ENCODE peak calls at places on chromosomes 5 and 9, in six cellular contexts. J is uterus, N is tibial nerve, U is esophagus squamous epithelium, G is body of pancreas, H is stomach. P is an unnamed sample.

GRCh38 chr9:34246453-34246852 is 67.6 kb downstream of the UBAP1 start:
- DNase-seq in J (no peak), N (no peak), U (no peak), G (no peak), H (no peak), P (no peak)

GRCh38 chr9:133060417-133060841 is 1.4 kb upstream of the CEL start:
- DNase-seq in J (no peak), N (no peak), U (no peak), G (no peak), H (no peak), P (no peak)

GRCh38 chr9:3929345-3930150 is 370.3 kb downstream of the GLIS3 start:
- DNase-seq in J (no peak), N (no peak), U (no peak), G (no peak), H (no peak), P (no peak)

GRCh38 chr9:19720374-19720773 is 68.5 kb downstream of the SLC24A2 start:
- DNase-seq in J (no peak), N (no peak), U (no peak), G (no peak), H (no peak), P (peak; percentile 14)

GRCh38 chr9:32385135-32385884 is 867 bp downstream of the ACO1 start:
- DNase-seq in J (no peak), N (no peak), U (no peak), G (no peak), H (no peak), P (no peak)

GRCh38 chr9:114400219-114400618 is 12.4 kb upstream of the AKNA start:
- DNase-seq in J (no peak), N (no peak), U (no peak), G (no peak), H (no peak), P (no peak)

GRCh38 chr9:99601506-99601905 is 220.2 kb upstream of the NR4A3 start:
- DNase-seq in J (no peak), N (no peak), U (no peak), G (peak; percentile 38), H (no peak), P (peak; percentile 41)

GRCh38 chr9:37062331-37062730 is 28.3 kb upstream of the PAX5 start:
- DNase-seq in J (no peak), N (no peak), U (no peak), G (no peak), H (no peak), P (no peak)

GRCh38 chr5:160887780-160888179 is 35.8 kb upstream of the ATP10B start:
- DNase-seq in J (no peak), N (no peak), U (no peak), G (no peak), H (peak; percentile 33), P (no peak)

GRCh38 chr5:45081082-45081481 is 272.3 kb downstream of the MRPS30 start:
- DNase-seq in J (no peak), N (no peak), U (no peak), G (no peak), H (no peak), P (no peak)

GRCh38 chr5:134252671-134253070 is 26.8 kb upstream of the PPP2CA start:
- DNase-seq in J (no peak), N (no peak), U (no peak), G (no peak), H (no peak), P (no peak)

GRCh38 chr9:101931756-101932155 is 193.3 kb upstream of the GRIN3A start:
- DNase-seq in J (no peak), N (no peak), U (no peak), G (no peak), H (no peak), P (no peak)

GRCh38 chr9:21402387-21403247 is 6.3 kb upstream of the IFNA8 start:
- DNase-seq in J (no peak), N (no peak), U (no peak), G (no peak), H (no peak), P (no peak)

GRCh38 chr5:34734321-34734720 is 78.2 kb downstream of the RAI14 start:
- DNase-seq in J (no peak), N (no peak), U (no peak), G (no peak), H (no peak), P (no peak)

GRCh38 chr9:106771618-106772017 is 91.3 kb upstream of the ZNF462 start:
- DNase-seq in J (peak; percentile 15), N (no peak), U (no peak), G (peak; percentile 46), H (no peak), P (peak; percentile 15)

GRCh38 chr5:120055858-120056257 is 408.2 kb upstream of the PRR16 start:
- DNase-seq in J (no peak), N (no peak), U (no peak), G (no peak), H (no peak), P (peak; percentile 51)

GRCh38 chr5:17951392-17952169 is 317.3 kb downstream of the TAF11L14 start:
- DNase-seq in J (no peak), N (no peak), U (no peak), G (no peak), H (no peak), P (no peak)

GRCh38 chr9:134161647-134162046 is 2.7 kb downstream of the RNU6ATAC start:
- DNase-seq in J (no peak), N (no peak), U (no peak), G (no peak), H (no peak), P (no peak)

GRCh38 chr9:18333157-18333556 is 140.8 kb upstream of the ADAMTSL1 start:
- DNase-seq in J (no peak), N (no peak), U (no peak), G (no peak), H (no peak), P (no peak)

GRCh38 chr5:159061834-159062530 is 37.7 kb downstream of the EBF1 start:
- DNase-seq in J (no peak), N (no peak), U (no peak), G (no peak), H (no peak), P (no peak)

GRCh38 chr5:38925154-38925925 is 79.5 kb downstream of the OSMR start:
- DNase-seq in J (no peak), N (no peak), U (no peak), G (no peak), H (no peak), P (no peak)

GRCh38 chr5:1209896-1210776 is 8.7 kb downstream of the SLC6A19 start:
- DNase-seq in J (no peak), N (no peak), U (no peak), G (no peak), H (no peak), P (no peak)

GRCh38 chr9:15018238-15018637 is 108.0 kb upstream of the FREM1 start:
- DNase-seq in J (no peak), N (no peak), U (no peak), G (no peak), H (no peak), P (no peak)

GRCh38 chr5:113050606-113051391 is 74.2 kb downstream of the DCP2 start:
- DNase-seq in J (peak; percentile 36), N (peak; percentile 27), U (no peak), G (no peak), H (no peak), P (peak; percentile 38)

GRCh38 chr5:103258957-103259704 is 568 bp downstream of the MACIR start:
- DNase-seq in J (peak; percentile 45), N (no peak), U (no peak), G (peak; percentile 64), H (peak; percentile 64), P (peak; percentile 60)

GRCh38 chr5:54309751-54310432 is 481 bp downstream of the ARL15 start:
- DNase-seq in J (peak; percentile 16), N (peak; percentile 21), U (no peak), G (peak; percentile 56), H (peak; percentile 45), P (peak; percentile 30)

GRCh38 chr5:95647886-95648860 is 1.6 kb downstream of the RFESD start:
- DNase-seq in J (no peak), N (no peak), U (no peak), G (no peak), H (no peak), P (no peak)

GRCh38 chr5:173712609-173713176 is 96.2 kb upstream of the BOD1 start:
- DNase-seq in J (no peak), N (no peak), U (no peak), G (no peak), H (no peak), P (no peak)

GRCh38 chr9:97638666-97639065 is 5.0 kb downstream of the NCBP1 start:
- DNase-seq in J (no peak), N (no peak), U (no peak), G (no peak), H (no peak), P (no peak)

DNA sequence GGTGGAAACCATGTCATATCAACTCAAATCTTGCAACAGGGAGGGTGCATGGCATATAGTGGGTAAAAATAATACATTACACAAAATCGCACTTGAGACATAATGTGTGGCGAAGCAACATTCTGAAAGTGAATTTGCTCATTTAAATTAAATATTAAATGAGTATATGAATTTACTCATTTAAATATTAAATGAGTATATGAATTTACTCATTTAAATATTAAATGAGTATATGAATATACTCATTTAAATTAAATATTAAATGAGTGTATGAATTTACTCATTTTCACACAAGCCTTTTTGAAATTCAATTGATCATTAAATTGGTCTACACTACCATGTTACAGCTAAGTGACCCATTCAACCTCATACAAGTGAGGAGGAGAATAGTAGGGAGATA is 10.5 kb downstream of the MAST4 start:
- DNase-seq in J (no peak), N (no peak), U (no peak), G (no peak), H (no peak), P (no peak)
- TF ChIP-seq POLR2A in J (no peak), N (no peak), U (no peak), G (no peak), H (no peak), P (no peak)

DNA sequence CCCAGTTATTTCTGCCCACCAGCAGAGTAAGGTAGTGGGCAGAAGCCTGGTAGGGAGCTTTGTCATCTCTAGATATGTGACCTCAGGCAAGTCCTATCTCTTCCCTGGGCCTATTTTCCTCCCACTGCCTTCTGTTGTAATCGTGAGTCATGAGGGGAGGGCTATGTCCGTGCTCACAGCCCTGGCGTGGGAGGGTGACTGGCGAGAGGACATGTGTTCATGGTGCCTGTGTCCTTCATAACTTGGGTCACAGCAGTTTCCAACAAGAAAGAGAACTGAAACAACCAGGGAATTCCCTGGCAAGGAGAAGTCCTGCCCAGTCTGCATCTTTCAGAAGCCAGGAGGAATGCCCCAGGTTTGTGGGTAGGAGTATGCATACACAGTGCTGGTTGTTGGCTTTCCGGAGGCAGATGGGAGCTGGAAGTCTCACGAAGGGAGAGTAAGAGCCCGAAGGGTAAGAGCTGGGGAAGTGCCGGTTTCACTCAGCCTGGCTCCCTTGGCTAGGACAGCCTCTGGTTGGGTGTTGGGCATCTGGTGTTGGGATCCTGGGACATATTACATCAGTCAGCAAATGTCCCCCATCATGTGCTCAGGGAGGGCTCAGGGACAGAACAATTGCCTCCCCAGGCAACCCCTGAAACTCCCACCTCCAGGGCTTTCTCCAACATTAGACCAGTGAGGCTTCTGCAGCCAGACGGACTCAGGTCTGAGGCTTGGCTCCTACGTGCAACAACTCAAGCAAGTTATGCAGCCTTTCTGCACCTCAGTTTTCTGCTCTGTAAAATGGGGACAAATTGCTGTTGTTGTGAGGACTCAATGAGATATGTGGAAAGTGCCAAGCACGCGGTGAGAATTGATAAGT is 4.3 kb upstream of the TIFAB start:
- DNase-seq in J (no peak), N (peak; percentile 48), U (no peak), G (peak; percentile 26), H (peak; percentile 49), P (peak; percentile 95)
- TF ChIP-seq POLR2A in J (no peak), N (no peak), U (no peak), G (no peak), H (no peak), P (peak; percentile 45)

GRCh38 chr9:94593459-94594345 is at the start of gene FBP2:
- DNase-seq in J (no peak), N (no peak), U (no peak), G (peak; percentile 81), H (peak; percentile 80), P (peak; percentile 43)
- TF ChIP-seq POLR2A in J (no peak), N (no peak), U (no peak), G (no peak), H (no peak), P (no peak)

GRCh38 chr9:130186839-130187522 is 14.8 kb downstream of the NCS1 start:
- DNase-seq in J (peak; percentile 58), N (no peak), U (no peak), G (peak; percentile 63), H (peak; percentile 56), P (peak; percentile 84)
- TF ChIP-seq POLR2A in J (peak; percentile 52), N (no peak), U (no peak), G (peak; percentile 54), H (no peak), P (peak; percentile 75)

P was measured in adrenal gland.